ENCODE peak calls at places on chromosomes 12 and 14, in ten cellular contexts. J is ovary, Y is OCI-LY7, K is WTC11, Q is AG09309, S is adrenal gland, R is amygdala, E is NCI-H1417 treated with DMSO at 0.1 percent for 48 hours, B is AG09319, M is NT2/D1. L is an unnamed sample.

GRCh38 chr12:12870454-12870853 is 20.9 kb upstream of the GPRC5A start:
- DNase-seq in J (no peak), M (no peak), B (peak), Y (no peak), S (no peak), E (no peak), R (no peak), K (no peak), Q (peak), L (no peak)

GRCh38 chr14:93045965-93046695 is 69.6 kb downstream of the ITPK1 start:
- DNase-seq in R (no peak), J (no peak), Y (no peak), B (peak), S (no peak), E (no peak), M (no peak), Q (peak), K (no peak), L (no peak)

GRCh38 chr12:9064815-9065606 is 50.7 kb downstream of the A2M start:
- DNase-seq in S (peak), Q (no peak), M (peak), J (peak), R (no peak), E (no peak), Y (no peak), K (peak), B (no peak), L (no peak)

GRCh38 chr14:75724414-75725204 is 63.6 kb downstream of the TTLL5 start:
- DNase-seq in Y (no peak), Q (no peak), J (no peak), R (no peak), M (no peak), B (no peak), K (no peak), S (peak), E (no peak), L (no peak)

GRCh38 chr12:56461235-56462159 is 6.9 kb upstream of the SPRYD4 start:
- DNase-seq in S (no peak), J (no peak), Y (no peak), M (no peak), E (no peak), B (no peak), K (no peak), R (no peak), Q (no peak), L (no peak)

GRCh38 chr14:80536456-80536855 is 325.2 kb upstream of the DIO2 start:
- DNase-seq in Y (no peak), B (no peak), E (no peak), R (no peak), S (no peak), Q (no peak), M (no peak), K (no peak), J (no peak), L (no peak)

GRCh38 chr12:12803186-12803585 is 10.0 kb upstream of the DDX47 start:
- DNase-seq in R (no peak), K (no peak), M (no peak), Y (peak), Q (peak), B (peak), J (no peak), E (no peak), S (peak), L (peak)

GRCh38 chr12:53066594-53066978 is 12.6 kb downstream of the SPRYD3 start:
- DNase-seq in J (peak), K (peak), Q (no peak), B (no peak), R (no peak), Y (no peak), E (no peak), M (no peak), S (no peak), L (no peak)

GRCh38 chr12:12812163-12812562 is 983 bp upstream of the DDX47 start:
- DNase-seq in M (no peak), E (no peak), J (no peak), S (no peak), R (no peak), Y (no peak), B (no peak), K (no peak), Q (no peak), L (no peak)

GRCh38 chr12:6750506-6750905 is 2.4 kb downstream of the MLF2 start:
- DNase-seq in R (no peak), M (no peak), K (no peak), Y (no peak), J (no peak), E (no peak), B (no peak), Q (no peak), S (no peak), L (no peak)

GRCh38 chr12:30691122-30691879 is 4.4 kb downstream of the IPO8 start:
- DNase-seq in B (peak), R (no peak), Y (no peak), Q (peak), J (no peak), E (no peak), M (no peak), K (no peak), S (peak), L (no peak)

GRCh38 chr14:88605594-88605993 is 42.8 kb downstream of the ZC3H14 start:
- DNase-seq in E (no peak), K (no peak), R (no peak), Q (no peak), J (no peak), M (no peak), S (no peak), B (no peak), Y (no peak), L (no peak)

GRCh38 chr14:95509512-95509911 is 6.9 kb downstream of the SYNE3 start:
- DNase-seq in J (no peak), K (no peak), E (no peak), Y (no peak), R (no peak), S (no peak), M (no peak), B (no peak), Q (no peak), L (no peak)

GRCh38 chr12:47825239-47825639 is 5.5 kb upstream of the HDAC7 start:
- DNase-seq in K (no peak), J (peak), R (no peak), M (no peak), Q (no peak), Y (no peak), B (no peak), S (no peak), E (no peak), L (no peak)

GRCh38 chr12:118446247-118446646 is 69.9 kb downstream of the SUDS3 start:
- DNase-seq in K (no peak), R (no peak), Y (no peak), J (no peak), M (no peak), B (no peak), E (no peak), Q (no peak), S (no peak), L (no peak)

GRCh38 chr12:95859344-95859816 is 628 bp downstream of the SNRPF start:
- DNase-seq in R (no peak), M (no peak), J (no peak), Q (no peak), E (no peak), K (no peak), B (no peak), Y (peak), S (no peak), L (peak)

L was measured in NAMALWA.